ENCODE peak calls at places on chromosomes 5 and 9, in ten cellular contexts. X is nephron progenitor cell, K is choroid plexus epithelial cell, N is lung, I is stomach, P is heart left ventricle, S is PC-3, T is HepG2, Z is endothelial cell, L is left ventricle myocardium inferior. Q is an unnamed sample.

GRCh38 chr9:1978941-1979340 is 36.2 kb upstream of the SMARCA2 start:
- DNase-seq in Z (no peak), N (no peak), S (no peak), T (peak), K (peak), L (no peak), X (no peak), P (no peak), I (no peak), Q (no peak)

GRCh38 chr9:130128782-130129424 is 43.3 kb upstream of the NCS1 start:
- DNase-seq in T (no peak), Z (no peak), X (no peak), P (peak), I (no peak), L (peak), K (peak), N (peak), S (peak), Q (no peak)

GRCh38 chr9:121576281-121577075 is 75.0 kb upstream of the DAB2IP start:
- DNase-seq in T (peak), S (no peak), X (no peak), K (no peak), N (no peak), I (no peak), Z (no peak), L (no peak), P (no peak), Q (no peak)

GRCh38 chr9:90330215-90330614 is 312.4 kb downstream of the DIRAS2 start:
- DNase-seq in I (no peak), S (no peak), T (no peak), N (no peak), Z (no peak), L (no peak), K (no peak), X (no peak), P (no peak), Q (no peak)

GRCh38 chr5:83720805-83721431 is at the start of gene HAPLN1:
- DNase-seq in P (no peak), L (no peak), S (no peak), I (no peak), T (no peak), X (peak), K (peak), Z (peak), N (no peak), Q (no peak)

GRCh38 chr5:118007262-118007661 is 981.1 kb downstream of the DTWD2 start:
- DNase-seq in K (peak), I (no peak), S (no peak), Z (no peak), T (no peak), X (no peak), L (no peak), P (no peak), N (no peak), Q (no peak)

GRCh38 chr9:38319496-38320173 is 72.9 kb upstream of the ALDH1B1 start:
- DNase-seq in K (peak), P (no peak), S (no peak), T (no peak), I (no peak), N (no peak), Z (no peak), L (no peak), X (no peak), Q (no peak)

GRCh38 chr9:113600871-113601545 is 137.5 kb downstream of the RGS3 start:
- DNase-seq in I (no peak), X (no peak), N (no peak), T (no peak), P (peak), L (no peak), Z (no peak), S (no peak), K (no peak), Q (no peak)

GRCh38 chr9:123761905-123762605 is 167.9 kb downstream of the DENND1A start:
- DNase-seq in I (no peak), K (peak), Z (no peak), P (no peak), N (no peak), S (no peak), T (peak), X (no peak), L (no peak), Q (no peak)

GRCh38 chr5:431001-431710 is 11.8 kb upstream of the EXOC3 start:
- DNase-seq in P (no peak), S (peak), Z (peak), K (peak), L (no peak), T (peak), N (no peak), I (peak), X (peak), Q (peak)

GRCh38 chr5:155004138-155004744 is 9.3 kb upstream of the KIF4B start:
- DNase-seq in S (peak), L (no peak), Z (peak), I (peak), T (peak), K (peak), P (no peak), X (peak), N (no peak), Q (no peak)

GRCh38 chr5:8756498-8757084 is 789.3 kb downstream of the SEMA5A start:
- DNase-seq in P (no peak), S (peak), Z (peak), I (no peak), T (no peak), X (peak), N (no peak), K (peak), L (no peak), Q (no peak)

GRCh38 chr5:151684690-151685361 is 1.9 kb downstream of the SPARC start:
- DNase-seq in I (no peak), N (peak), L (no peak), S (peak), T (no peak), X (peak), Z (peak), P (peak), K (peak), Q (no peak)

GRCh38 chr9:86771391-86771790 is 175.9 kb downstream of the GAS1 start:
- DNase-seq in K (no peak), I (no peak), T (no peak), L (no peak), N (no peak), X (no peak), S (no peak), P (no peak), Z (no peak), Q (no peak)

GRCh38 chr9:401223-401622 is 186.6 kb downstream of the DOCK8 start:
- DNase-seq in S (no peak), I (no peak), L (no peak), T (no peak), N (no peak), P (no peak), K (no peak), X (no peak), Z (no peak), Q (no peak)

GRCh38 chr5:97044057-97044456 is 98.4 kb downstream of the LIX1 start:
- DNase-seq in Z (peak), X (peak), T (peak), P (peak), L (peak), N (no peak), K (peak), I (peak), S (peak), Q (no peak)
- TF ChIP-seq CTCF in Z (no peak), X (peak), T (peak), P (peak), L (peak), N (no peak), K (peak), I (peak), S (peak), Q (peak)

GRCh38 chr9:33813712-33814641 is 3.0 kb upstream of the UBE2R2 start:
- DNase-seq in I (no peak), L (no peak), N (no peak), Z (no peak), K (peak), P (no peak), T (peak), X (no peak), S (peak), Q (no peak)
- TF ChIP-seq CTCF in I (peak), L (peak), N (peak), Z (peak), K (peak), P (peak), T (peak), X (peak), S (peak), Q (peak)

DNA sequence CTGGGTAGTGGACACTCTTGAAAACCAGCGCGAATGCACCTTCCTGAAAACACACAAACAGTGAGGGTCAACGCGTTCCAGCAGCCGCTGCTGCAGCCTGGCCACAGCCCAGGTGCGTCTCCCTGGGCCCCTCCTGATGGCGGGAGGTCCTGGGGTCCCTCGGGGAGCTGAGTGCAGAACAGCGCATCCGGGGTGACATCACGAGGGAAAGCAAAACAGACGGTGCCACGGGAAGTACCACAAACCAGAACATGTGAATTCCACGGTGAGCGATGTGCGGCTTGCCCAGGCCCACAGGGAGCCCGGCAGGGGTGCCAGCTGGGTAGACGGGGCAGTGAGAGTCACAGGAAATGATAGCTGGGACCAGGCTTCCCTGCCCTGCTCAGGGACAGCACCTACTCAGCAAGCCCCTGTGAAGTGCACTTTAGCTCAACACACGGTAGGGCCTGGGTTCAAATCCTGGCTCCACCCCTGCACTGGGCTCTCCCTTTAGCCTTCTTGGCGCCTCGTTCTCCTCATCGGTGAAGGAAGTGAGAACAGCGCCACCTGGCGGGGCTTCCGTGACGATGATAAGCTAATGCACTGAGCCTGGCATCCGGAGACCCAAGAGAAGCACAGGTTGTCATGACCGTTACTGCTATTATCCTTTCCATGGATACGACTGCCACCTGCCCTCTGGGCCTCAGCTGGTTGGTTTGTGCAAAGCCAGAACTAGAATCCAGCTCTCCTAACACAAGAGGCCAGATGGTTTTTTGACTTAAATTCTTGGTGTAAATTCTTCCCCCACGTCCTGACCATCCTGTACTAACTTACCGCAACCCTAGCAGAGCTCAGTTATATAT is 24.6 kb downstream of the GFPT2 start:
- DNase-seq in T (peak), N (peak), L (peak), X (peak), I (peak), K (peak), Z (peak), P (peak), S (peak), Q (peak)
- TF ChIP-seq CTCF in T (peak), N (peak), L (peak), X (peak), I (peak), K (peak), Z (peak), P (peak), S (peak), Q (peak)

GRCh38 chr5:174916227-174916626 is 191.8 kb downstream of the MSX2 start:
- DNase-seq in X (no peak), I (no peak), Z (no peak), P (no peak), S (no peak), K (no peak), T (no peak), N (no peak), L (no peak), Q (no peak)
- TF ChIP-seq CTCF in X (no peak), I (no peak), Z (no peak), P (no peak), S (no peak), K (no peak), T (no peak), N (no peak), L (no peak), Q (no peak)

Q was measured in progenitor cell of endocrine pancreas.